ENCODE peak calls at places on chromosome 17, in nine cellular contexts. C is neural progenitor cell, Q is pancreas, U is adrenal gland, H is HL-60, F is BJ, G is vagina, E is brain microvascular endothelial cell, Z is coronary artery. O is an unnamed sample.

GRCh38 chr17:27870345-27870744 is 22.8 kb downstream of the LYRM9 start:
- DNase-seq in C (no peak), Q (no peak), U (no peak), H (no peak), F (no peak), G (no peak), E (no peak), Z (no peak), O (no peak)

GRCh38 chr17:28983286-28984240 is 22.3 kb downstream of the SEZ6 start:
- DNase-seq in C (no peak), Q (no peak), U (no peak), H (no peak), F (no peak), G (no peak), E (no peak), Z (no peak), O (no peak)

GRCh38 chr17:50206604-50207293 is 5.3 kb upstream of the COL1A1 start:
- DNase-seq in C (peak), Q (peak), U (no peak), H (no peak), F (no peak), G (no peak), E (no peak), Z (peak), O (peak)

GRCh38 chr17:80374039-80374731 is 40.8 kb upstream of the ENDOV start:
- DNase-seq in C (no peak), Q (no peak), U (no peak), H (no peak), F (no peak), G (no peak), E (no peak), Z (no peak), O (no peak)

GRCh38 chr17:29625037-29625750 is 2.5 kb upstream of the CORO6 start:
- DNase-seq in C (peak), Q (no peak), U (peak), H (no peak), F (no peak), G (no peak), E (no peak), Z (no peak), O (peak)

GRCh38 chr17:44115585-44116415 is 7.6 kb downstream of the HDAC5 start:
- DNase-seq in C (peak), Q (no peak), U (peak), H (peak), F (no peak), G (no peak), E (no peak), Z (peak), O (peak)

GRCh38 chr17:29510953-29511352 is 55.9 kb downstream of the ABHD15 start:
- DNase-seq in C (no peak), Q (no peak), U (no peak), H (no peak), F (no peak), G (no peak), E (no peak), Z (no peak), O (no peak)

GRCh38 chr17:76867578-76868175 is 527 bp upstream of the MGAT5B start:
- DNase-seq in C (no peak), Q (no peak), U (peak), H (no peak), F (no peak), G (no peak), E (peak), Z (no peak), O (peak)

GRCh38 chr17:19447085-19447583 is 36.1 kb downstream of the RNF112 start:
- DNase-seq in C (peak), Q (peak), U (peak), H (peak), F (no peak), G (no peak), E (peak), Z (peak), O (peak)

GRCh38 chr17:44197107-44197506 is 2.6 kb downstream of the ATXN7L3 start:
- DNase-seq in C (no peak), Q (no peak), U (no peak), H (no peak), F (no peak), G (no peak), E (no peak), Z (no peak), O (no peak)

GRCh38 chr17:49910094-49910857 is 58.7 kb upstream of the DLX4 start:
- DNase-seq in C (peak), Q (peak), U (peak), H (no peak), F (no peak), G (no peak), E (peak), Z (no peak), O (peak)

GRCh38 chr17:71460943-71461342 is 659.9 kb upstream of the SOX9 start:
- DNase-seq in C (peak), Q (peak), U (peak), H (peak), F (no peak), G (no peak), E (peak), Z (no peak), O (peak)

GRCh38 chr17:66577041-66577440 is 257.9 kb upstream of the CACNG5 start:
- DNase-seq in C (no peak), Q (no peak), U (no peak), H (no peak), F (no peak), G (no peak), E (no peak), Z (no peak), O (no peak)

GRCh38 chr17:67931227-67931626 is 65.0 kb downstream of the C17orf58 start:
- DNase-seq in C (no peak), Q (no peak), U (no peak), H (no peak), F (no peak), G (no peak), E (no peak), Z (no peak), O (no peak)

GRCh38 chr17:28963212-28963611 is 11.9 kb upstream of the PHF12 start:
- DNase-seq in C (no peak), Q (no peak), U (no peak), H (no peak), F (no peak), G (no peak), E (no peak), Z (no peak), O (no peak)

GRCh38 chr17:63622571-63623390 is 564 bp downstream of the MAP3K3 start:
- DNase-seq in C (peak), Q (peak), U (peak), H (peak), F (no peak), G (no peak), E (peak), Z (peak), O (peak)

GRCh38 chr17:44417553-44417952 is 28.1 kb upstream of the ITGA2B start:
- DNase-seq in C (no peak), Q (peak), U (peak), H (no peak), F (peak), G (no peak), E (peak), Z (no peak), O (peak)

GRCh38 chr17:29084476-29085148 is 41.7 kb downstream of the PIPOX start:
- DNase-seq in C (peak), Q (peak), U (no peak), H (no peak), F (no peak), G (no peak), E (no peak), Z (no peak), O (no peak)

GRCh38 chr17:58666858-58667267 is 25.0 kb downstream of the TEX14 start:
- DNase-seq in C (no peak), Q (peak), U (peak), H (peak), F (no peak), G (no peak), E (no peak), Z (peak), O (peak)

GRCh38 chr17:67246648-67247415 is 1.8 kb upstream of the HELZ start:
- DNase-seq in C (peak), Q (peak), U (peak), H (no peak), F (no peak), G (no peak), E (peak), Z (no peak), O (peak)

DNA sequence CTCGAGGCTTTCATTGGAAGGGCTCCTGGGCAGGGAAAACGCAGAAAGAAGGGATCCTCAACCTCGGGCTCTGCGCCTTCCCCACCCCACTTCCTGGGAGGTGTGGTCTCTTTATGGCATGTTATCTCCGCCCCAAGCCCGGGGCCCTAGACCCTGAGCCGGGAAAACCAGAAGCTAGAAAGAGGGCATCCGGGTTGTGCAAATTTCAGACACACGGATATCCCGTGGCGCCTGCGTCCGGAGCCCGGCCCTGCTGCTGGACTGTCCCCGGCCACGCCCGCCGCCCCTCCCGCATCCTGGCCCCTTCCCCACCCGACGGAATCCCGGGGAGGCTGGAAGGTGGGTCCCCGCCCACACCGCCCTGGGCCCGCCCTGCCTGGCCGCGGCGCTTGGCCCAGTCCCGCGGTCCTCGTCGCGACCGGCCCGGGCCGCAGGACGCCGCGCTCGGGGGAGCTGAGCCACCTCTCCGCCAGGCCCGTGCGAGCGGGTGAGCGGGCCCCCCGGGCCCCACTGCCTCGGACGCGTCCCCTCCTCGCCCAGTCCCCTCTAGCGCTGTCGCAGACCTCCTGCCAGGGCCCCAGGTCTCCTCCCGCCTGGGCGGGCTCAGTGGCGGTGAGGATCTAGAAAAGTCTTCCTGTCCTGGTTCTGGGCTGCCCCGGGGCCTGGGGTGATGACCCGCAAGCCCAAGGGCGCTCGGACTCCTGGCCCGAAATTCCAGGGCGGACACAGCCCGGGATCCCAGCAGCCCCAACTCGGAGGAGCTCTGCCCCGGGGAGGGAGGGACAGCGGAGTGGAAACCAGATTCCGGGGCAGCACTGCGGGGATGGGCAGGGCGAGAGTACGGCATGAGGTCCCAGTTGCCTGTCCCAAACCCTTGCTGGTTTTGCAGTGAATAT is at the start of gene SLC16A5:
- DNase-seq in C (peak), Q (peak), U (peak), H (peak), F (peak), G (peak), E (peak), Z (peak), O (peak)
- H3K4me3 ChIP-seq in C (peak), Q (peak), U (no peak), H (no peak), F (peak), G (peak), E (peak), Z (peak), O (peak)

DNA sequence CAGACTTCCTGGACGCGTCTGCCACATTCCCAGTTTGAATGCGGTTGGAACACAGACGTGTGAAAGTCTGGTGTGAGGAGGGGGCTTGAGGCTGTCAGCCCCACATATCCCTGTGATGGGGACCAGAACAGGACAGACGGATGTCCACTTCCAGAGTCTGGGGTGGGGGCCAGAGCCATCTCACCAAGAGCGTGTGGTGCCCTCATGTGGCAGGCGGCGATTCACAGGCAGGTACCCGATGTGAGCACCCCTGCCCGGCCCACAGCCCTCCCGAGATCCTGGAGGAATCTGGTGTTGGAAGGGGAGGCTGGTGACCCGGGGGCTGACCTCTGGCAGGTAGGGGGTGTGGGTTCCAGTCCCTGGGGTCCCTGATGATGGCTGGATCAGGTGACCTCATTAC is 51.5 kb downstream of the ENGASE start:
- DNase-seq in C (peak), Q (no peak), U (peak), H (no peak), F (no peak), G (no peak), E (no peak), Z (no peak), O (no peak)
- TF ChIP-seq CTCF in C (peak), Q (no peak), U (no peak), H (no peak), F (no peak), G (no peak), E (peak), Z (no peak), O (no peak)

DNA sequence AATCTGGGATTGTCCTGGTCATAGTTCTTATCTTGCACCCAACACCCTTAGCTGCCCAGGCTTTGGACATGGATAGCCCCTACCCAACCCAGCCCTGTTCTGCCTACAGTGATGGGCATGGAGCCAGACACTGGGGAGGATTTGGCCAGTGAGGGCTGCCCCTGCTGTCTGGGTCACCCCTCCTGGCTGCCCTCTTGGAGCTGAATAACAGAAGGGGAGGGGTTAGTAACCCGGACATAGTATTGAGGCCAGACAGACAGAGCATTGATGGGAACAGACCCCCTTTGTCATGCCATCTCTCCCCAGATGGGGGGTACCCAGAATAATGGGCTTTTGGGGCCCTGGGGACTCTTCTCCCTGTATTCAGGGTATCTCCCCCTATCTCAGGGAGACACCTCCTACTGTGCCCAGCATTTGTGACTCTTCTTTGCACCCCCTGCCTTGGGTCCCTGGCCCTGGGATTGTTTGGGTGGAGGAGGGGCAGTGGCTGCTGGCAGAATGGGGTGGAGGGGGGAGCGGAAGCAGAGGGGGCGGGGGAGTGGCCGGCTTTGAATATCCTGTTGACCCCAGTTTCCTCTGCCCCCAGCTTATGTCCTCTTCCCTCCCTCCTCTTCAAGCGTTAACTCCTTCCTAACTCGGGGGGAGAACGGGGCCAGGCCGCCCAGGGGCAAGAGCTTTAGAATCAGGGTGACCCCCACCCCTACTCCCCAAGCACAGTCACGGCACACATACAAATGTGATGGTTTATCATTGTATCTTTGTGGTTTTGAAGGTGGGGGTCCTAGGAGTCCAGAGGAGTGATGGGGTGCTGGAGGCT is 17.0 kb downstream of the GJD3 start:
- DNase-seq in C (no peak), Q (no peak), U (no peak), H (no peak), F (no peak), G (no peak), E (no peak), Z (no peak), O (no peak)
- H3K4me3 ChIP-seq in C (no peak), Q (no peak), U (no peak), H (no peak), F (no peak), G (no peak), E (no peak), Z (peak), O (no peak)

GRCh38 chr17:60586288-60586974 is 13.6 kb upstream of the PPM1D start:
- DNase-seq in C (peak), Q (no peak), U (peak), H (no peak), F (no peak), G (no peak), E (no peak), Z (no peak), O (no peak)
- TF ChIP-seq CTCF in C (peak), Q (no peak), U (peak), H (peak), F (peak), G (no peak), E (peak), Z (no peak), O (peak)

GRCh38 chr17:42672038-42672437 is 4.8 kb downstream of the PLEKHH3 start:
- DNase-seq in C (no peak), Q (peak), U (no peak), H (no peak), F (no peak), G (no peak), E (no peak), Z (no peak), O (no peak)

GRCh38 chr17:42670199-42670924 is 6.4 kb downstream of the PLEKHH3 start:
- DNase-seq in C (peak), Q (peak), U (no peak), H (peak), F (no peak), G (no peak), E (no peak), Z (no peak), O (no peak)

GRCh38 chr17:42667088-42667951 is 8.2 kb downstream of the TUBG2 start:
- DNase-seq in C (no peak), Q (peak), U (peak), H (no peak), F (no peak), G (no peak), E (no peak), Z (no peak), O (peak)

GRCh38 chr17:42670925-42671657 is 5.7 kb downstream of the PLEKHH3 start:
- DNase-seq in C (no peak), Q (peak), U (no peak), H (no peak), F (no peak), G (no peak), E (no peak), Z (no peak), O (no peak)

GRCh38 chr17:42669705-42670198 is 7.0 kb downstream of the PLEKHH3 start:
- DNase-seq in C (no peak), Q (peak), U (no peak), H (no peak), F (no peak), G (no peak), E (no peak), Z (no peak), O (no peak)
- H3K4me3 ChIP-seq in C (peak), Q (no peak), U (no peak), H (peak), F (no peak), G (no peak), E (no peak), Z (no peak), O (no peak)

GRCh38 chr17:38912221-38912813 is 13.1 kb upstream of the LASP1NB start:
- DNase-seq in C (no peak), Q (peak), U (peak), H (no peak), F (no peak), G (peak), E (no peak), Z (peak), O (peak)

GRCh38 chr17:38917259-38917658 is 8.2 kb upstream of the LASP1NB start:
- DNase-seq in C (no peak), Q (no peak), U (no peak), H (no peak), F (no peak), G (no peak), E (no peak), Z (peak), O (no peak)

GRCh38 chr17:38915639-38915995 is 9.8 kb upstream of the LASP1NB start:
- DNase-seq in C (no peak), Q (no peak), U (no peak), H (no peak), F (no peak), G (no peak), E (no peak), Z (no peak), O (no peak)

GRCh38 chr17:38916771-38917170 is 8.6 kb upstream of the LASP1NB start:
- DNase-seq in C (no peak), Q (peak), U (no peak), H (no peak), F (no peak), G (no peak), E (no peak), Z (peak), O (no peak)

GRCh38 chr17:38914741-38915638 is 10.4 kb upstream of the LASP1NB start:
- DNase-seq in C (no peak), Q (peak), U (no peak), H (no peak), F (no peak), G (peak), E (no peak), Z (peak), O (no peak)
- TF ChIP-seq CTCF in C (no peak), Q (no peak), U (no peak), H (no peak), F (no peak), G (no peak), E (no peak), Z (no peak), O (no peak)

GRCh38 chr17:38454528-38454927 is 26.3 kb downstream of the ARHGAP23 start:
- DNase-seq in C (no peak), Q (peak), U (peak), H (no peak), F (no peak), G (no peak), E (peak), Z (peak), O (peak)

GRCh38 chr17:38456031-38456815 is 28.0 kb downstream of the ARHGAP23 start:
- DNase-seq in C (peak), Q (no peak), U (no peak), H (no peak), F (no peak), G (no peak), E (no peak), Z (no peak), O (no peak)

GRCh38 chr17:38453951-38454421 is 25.7 kb downstream of the ARHGAP23 start:
- DNase-seq in C (peak), Q (no peak), U (peak), H (no peak), F (no peak), G (no peak), E (no peak), Z (no peak), O (peak)

GRCh38 chr17:38457577-38458371 is 29.5 kb downstream of the ARHGAP23 start:
- DNase-seq in C (no peak), Q (no peak), U (no peak), H (no peak), F (no peak), G (no peak), E (no peak), Z (no peak), O (no peak)

GRCh38 chr17:38455288-38455915 is 27.1 kb downstream of the ARHGAP23 start:
- DNase-seq in C (peak), Q (no peak), U (no peak), H (no peak), F (no peak), G (no peak), E (no peak), Z (no peak), O (no peak)
- H3K4me3 ChIP-seq in C (no peak), Q (no peak), U (no peak), H (no peak), F (peak), G (no peak), E (peak), Z (peak), O (peak)

DNA sequence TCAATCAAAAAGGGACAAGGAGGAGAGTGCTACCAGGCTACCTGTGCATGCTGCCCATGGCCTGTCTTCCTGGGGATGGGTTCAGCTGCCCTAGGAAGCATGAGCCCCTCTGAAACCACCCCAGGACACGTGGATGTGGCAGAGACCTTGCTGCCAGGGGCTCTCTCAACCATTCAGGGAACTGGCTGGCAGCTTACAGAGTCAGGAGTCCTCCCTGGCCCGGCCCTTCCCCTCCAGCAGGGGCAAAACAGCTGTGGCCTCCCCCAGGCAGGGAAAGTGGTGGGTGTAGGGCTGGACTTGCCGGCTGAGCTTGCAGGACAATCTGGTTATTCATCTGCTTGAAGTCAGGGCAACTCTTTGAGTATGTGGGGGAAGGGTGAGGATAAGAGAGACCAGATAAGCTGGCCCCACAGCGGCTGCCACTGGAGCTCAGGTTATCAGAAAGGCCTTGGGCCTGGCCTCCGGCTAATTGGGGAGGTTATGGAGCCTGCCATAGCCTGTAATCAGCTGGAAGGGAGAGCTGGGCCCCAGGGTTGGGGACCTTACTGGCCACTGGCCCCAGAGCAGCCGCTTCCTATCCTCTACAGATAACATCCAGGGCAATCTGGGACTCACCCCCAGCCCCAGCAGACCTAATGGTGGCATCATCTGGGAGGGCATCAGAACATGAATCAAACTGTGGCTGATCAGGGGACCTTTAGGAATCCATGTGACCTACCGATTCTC is 5.6 kb upstream of the TBX2 start:
- DNase-seq in C (peak), Q (no peak), U (peak), H (no peak), F (no peak), G (no peak), E (no peak), Z (no peak), O (no peak)
- TF ChIP-seq CTCF in C (no peak), Q (no peak), U (no peak), H (no peak), F (no peak), G (no peak), E (no peak), Z (no peak), O (no peak)

O was measured in fibroblast of mammary gland.